ENCODE peak calls at places on chromosome X, in six cellular contexts. L, E, C, Z, P and Y are unnamed samples.
A peak's percentile ranks its signal among the peaks of the same experiment; 100 is the strongest.

GRCh38 chrX:85569691-85570090 is 190.2 kb upstream of the POF1B start:
- DNase-seq in L (no peak), E (peak; percentile 16), C (no peak), Z (no peak), P (no peak), Y (no peak)

GRCh38 chrX:7514871-7515599 is 327.9 kb upstream of the VCX start:
- DNase-seq in L (no peak), E (no peak), C (no peak), Z (no peak), P (no peak), Y (no peak)

GRCh38 chrX:82362550-82362949 is 1145.5 kb upstream of the POU3F4 start:
- DNase-seq in L (no peak), E (no peak), C (no peak), Z (no peak), P (no peak), Y (no peak)

GRCh38 chrX:20595928-20596550 is 329.3 kb upstream of the RPS6KA3 start:
- DNase-seq in L (peak; percentile 8), E (no peak), C (no peak), Z (no peak), P (no peak), Y (no peak)

GRCh38 chrX:123277821-123278220 is 93.7 kb downstream of the GRIA3 start:
- DNase-seq in L (no peak), E (no peak), C (no peak), Z (no peak), P (no peak), Y (no peak)

GRCh38 chrX:34658316-34658715 is 1.2 kb upstream of the TMEM47 start:
- DNase-seq in L (no peak), E (no peak), C (no peak), Z (no peak), P (no peak), Y (no peak)

GRCh38 chrX:48530736-48531135 is 8.8 kb upstream of the TBC1D25 start:
- DNase-seq in L (no peak), E (no peak), C (no peak), Z (no peak), P (no peak), Y (no peak)

GRCh38 chrX:75086731-75087195 is 69.3 kb downstream of the ABCB7 start:
- DNase-seq in L (no peak), E (no peak), C (no peak), Z (peak; percentile 0), P (no peak), Y (no peak)

GRCh38 chrX:46325312-46325877 is 219.8 kb downstream of the ZNF674 start:
- DNase-seq in L (peak; percentile 22), E (no peak), C (no peak), Z (peak; percentile 77), P (peak; percentile 18), Y (no peak)

GRCh38 chrX:104343408-104344129 is 88.8 kb upstream of the ESX1 start:
- DNase-seq in L (peak; percentile 59), E (peak; percentile 19), C (peak; percentile 68), Z (peak; percentile 82), P (no peak), Y (peak; percentile 9)

GRCh38 chrX:10030570-10030969 is 63.4 kb downstream of the CLDN34 start:
- DNase-seq in L (no peak), E (no peak), C (no peak), Z (peak; percentile 84), P (no peak), Y (no peak)

GRCh38 chrX:122501652-122502051 is 682.4 kb upstream of the GRIA3 start:
- DNase-seq in L (no peak), E (no peak), C (no peak), Z (no peak), P (no peak), Y (no peak)

GRCh38 chrX:129472116-129472515 is 51.2 kb downstream of the SMARCA1 start:
- DNase-seq in L (no peak), E (no peak), C (no peak), Z (peak; percentile 25), P (no peak), Y (no peak)

GRCh38 chrX:142999209-142999720 is 26.5 kb upstream of the SPANXN4 start:
- DNase-seq in L (no peak), E (no peak), C (no peak), Z (no peak), P (no peak), Y (no peak)

GRCh38 chrX:8284131-8284530 is 113.1 kb upstream of the VCX2 start:
- DNase-seq in L (no peak), E (no peak), C (no peak), Z (no peak), P (no peak), Y (no peak)

GRCh38 chrX:8433296-8434094 is 31.1 kb upstream of the VCX3B start:
- DNase-seq in L (no peak), E (no peak), C (no peak), Z (no peak), P (no peak), Y (no peak)

GRCh38 chrX:357693-358471 is 28.8 kb downstream of the PPP2R3B start:
- DNase-seq in L (no peak), E (no peak), C (no peak), Z (peak; percentile 29), P (no peak), Y (no peak)

GRCh38 chrX:129762448-129762847 is 17.3 kb upstream of the SASH3 start:
- DNase-seq in L (no peak), E (no peak), C (no peak), Z (no peak), P (no peak), Y (no peak)

GRCh38 chrX:24184018-24184417 is 34.5 kb downstream of the ZFX start:
- DNase-seq in L (no peak), E (no peak), C (no peak), Z (no peak), P (no peak), Y (no peak)

GRCh38 chrX:98203800-98204199 is 1320.1 kb downstream of the RPA4 start:
- DNase-seq in L (no peak), E (no peak), C (no peak), Z (no peak), P (no peak), Y (no peak)

GRCh38 chrX:110851780-110852179 is 56.2 kb upstream of the CHRDL1 start:
- DNase-seq in L (peak; percentile 5), E (no peak), C (no peak), Z (peak; percentile 6), P (no peak), Y (no peak)

GRCh38 chrX:9595131-9595530 is 130.3 kb downstream of the TBL1X start:
- DNase-seq in L (no peak), E (no peak), C (no peak), Z (peak; percentile 68), P (no peak), Y (no peak)

GRCh38 chrX:150694738-150695410 is 1.7 kb downstream of the MTMR1 start:
- DNase-seq in L (no peak), E (peak; percentile 31), C (no peak), Z (no peak), P (no peak), Y (peak; percentile 62)

GRCh38 chrX:136679581-136679980 is 31.6 kb downstream of the CD40LG start:
- DNase-seq in L (no peak), E (no peak), C (no peak), Z (no peak), P (no peak), Y (no peak)

GRCh38 chrX:75155830-75156525 is at the start of gene ABCB7:
- DNase-seq in L (peak; percentile 45), E (peak; percentile 55), C (peak; percentile 40), Z (peak; percentile 70), P (peak; percentile 34), Y (peak; percentile 30)

GRCh38 chrX:96579252-96579651 is 105.4 kb upstream of the DIAPH2 start:
- DNase-seq in L (no peak), E (no peak), C (no peak), Z (no peak), P (no peak), Y (no peak)

GRCh38 chrX:8034058-8034457 is 106.8 kb upstream of the PNPLA4 start:
- DNase-seq in L (no peak), E (no peak), C (no peak), Z (no peak), P (no peak), Y (no peak)

GRCh38 chrX:142089193-142089592 is 115.9 kb downstream of the MAGEC2 start:
- DNase-seq in L (no peak), E (no peak), C (no peak), Z (peak; percentile 9), P (no peak), Y (no peak)

GRCh38 chrX:68648960-68649359 is 1.5 kb downstream of the STARD8 start:
- DNase-seq in L (peak; percentile 30), E (no peak), C (no peak), Z (no peak), P (no peak), Y (no peak)

DNA sequence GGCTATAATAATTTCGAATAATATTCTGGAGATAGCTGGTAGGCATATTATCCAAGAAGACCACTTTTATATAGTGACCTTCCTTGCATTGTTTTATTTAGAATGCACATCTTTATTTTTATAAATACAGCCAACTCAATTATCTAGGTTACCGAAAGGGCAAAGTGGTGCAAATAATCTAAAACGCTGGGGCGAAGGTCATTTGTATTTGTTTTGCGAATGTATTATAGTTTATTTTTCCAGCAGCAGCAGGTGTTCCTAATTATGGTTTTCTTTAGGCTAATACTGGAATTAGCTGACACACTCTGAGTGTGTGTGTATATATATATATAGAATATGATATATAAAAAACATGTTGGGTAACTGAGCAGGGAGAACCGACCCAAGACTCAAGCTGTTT is 48.1 kb upstream of the RAP2C start:
- DNase-seq in L (no peak), E (no peak), C (no peak), Z (no peak), P (no peak), Y (no peak)
- TF ChIP-seq CTCF in L (no peak), E (no peak), C (no peak), Z (no peak), P (no peak), Y (no peak)

GRCh38 chrX:47523297-47523696 is 37.7 kb upstream of the ARAF start:
- DNase-seq in L (peak; percentile 83), E (peak; percentile 88), C (peak; percentile 83), Z (peak; percentile 62), P (peak; percentile 58), Y (peak; percentile 79)
- TF ChIP-seq CTCF in L (peak; percentile 69), E (peak; percentile 77), C (peak; percentile 65), Z (peak; percentile 66), P (peak; percentile 71), Y (peak; percentile 85)

GRCh38 chrX:101803451-101803850 is 128.4 kb downstream of the ZMAT1 start:
- DNase-seq in L (no peak), E (no peak), C (no peak), Z (no peak), P (no peak), Y (no peak)
- TF ChIP-seq CTCF in L (no peak), E (peak; percentile 21), C (peak; percentile 45), Z (peak; percentile 50), P (peak; percentile 28), Y (peak; percentile 30)

GRCh38 chrX:154379569-154379951 is 465 bp downstream of the EMD start:
- DNase-seq in L (no peak), E (no peak), C (no peak), Z (no peak), P (no peak), Y (no peak)

GRCh38 chrX:154380787-154381186 is 1.7 kb downstream of the EMD start:
- DNase-seq in L (no peak), E (no peak), C (no peak), Z (no peak), P (no peak), Y (no peak)

GRCh38 chrX:154380153-154380552 is 1.1 kb downstream of the EMD start:
- DNase-seq in L (no peak), E (no peak), C (no peak), Z (no peak), P (no peak), Y (no peak)

GRCh38 chrX:154382483-154383069 is 3.5 kb downstream of the EMD start:
- DNase-seq in L (no peak), E (no peak), C (no peak), Z (no peak), P (no peak), Y (no peak)

GRCh38 chrX:154381271-154381670 is 2.2 kb downstream of the EMD start:
- DNase-seq in L (no peak), E (no peak), C (no peak), Z (no peak), P (no peak), Y (no peak)
- TF ChIP-seq CTCF in L (no peak), E (no peak), C (no peak), Z (no peak), P (no peak), Y (no peak)